ENCODE peak calls at places on chromosomes 6 and 20, in four cellular contexts. H, O, X and W are unnamed samples.

GRCh38 chr6:36455486-36456027 is 12.8 kb downstream of the KCTD20 start:
- DNase-seq in H (no peak), O (no peak), X (no peak), W (no peak)

GRCh38 chr6:143325379-143326140 is 124.9 kb downstream of the ADAT2 start:
- DNase-seq in H (no peak), O (peak; percentile 50), X (no peak), W (no peak)

GRCh38 chr20:44301285-44301684 is 9.7 kb downstream of the FITM2 start:
- DNase-seq in H (no peak), O (no peak), X (no peak), W (no peak)

GRCh38 chr6:108621117-108621516 is 60.4 kb downstream of the FOXO3 start:
- DNase-seq in H (no peak), O (peak; percentile 42), X (no peak), W (no peak)

GRCh38 chr6:100138346-100139022 is 144.5 kb upstream of the MCHR2 start:
- DNase-seq in H (no peak), O (no peak), X (no peak), W (no peak)

GRCh38 chr20:25508083-25508770 is 77.1 kb downstream of the NINL start:
- DNase-seq in H (no peak), O (peak; percentile 96), X (no peak), W (no peak)

GRCh38 chr6:168049277-168049676 is 29.7 kb downstream of the FRMD1 start:
- DNase-seq in H (no peak), O (no peak), X (no peak), W (no peak)

GRCh38 chr6:15582499-15582898 is 80.3 kb downstream of the DTNBP1 start:
- DNase-seq in H (no peak), O (no peak), X (no peak), W (no peak)

GRCh38 chr6:129131282-129131681 is 248.3 kb downstream of the LAMA2 start:
- DNase-seq in H (no peak), O (no peak), X (no peak), W (no peak)

GRCh38 chr20:63254536-63255384 is 497 bp upstream of the NKAIN4 start:
- DNase-seq in H (no peak), O (no peak), X (peak; percentile 13), W (no peak)

GRCh38 chr20:4516851-4517250 is 204.9 kb upstream of the PRND start:
- DNase-seq in H (no peak), O (no peak), X (no peak), W (no peak)

GRCh38 chr6:7723554-7723953 is 2.3 kb upstream of the BMP6 start:
- DNase-seq in H (no peak), O (no peak), X (no peak), W (no peak)

GRCh38 chr20:49664914-49665313 is 48.8 kb downstream of the B4GALT5 start:
- DNase-seq in H (no peak), O (no peak), X (no peak), W (no peak)

GRCh38 chr6:89667872-89668556 is 29.5 kb upstream of the LYRM2 start:
- DNase-seq in H (no peak), O (no peak), X (no peak), W (no peak)

GRCh38 chr20:13718161-13718560 is 66.6 kb downstream of the ESF1 start:
- DNase-seq in H (no peak), O (no peak), X (no peak), W (no peak)

GRCh38 chr6:132261354-132261753 is 139.9 kb downstream of the MOXD1 start:
- DNase-seq in H (no peak), O (no peak), X (no peak), W (no peak)

GRCh38 chr6:155740781-155741399 is 285.3 kb upstream of the NOX3 start:
- DNase-seq in H (no peak), O (no peak), X (no peak), W (no peak)

GRCh38 chr6:143678980-143679379 is 1.2 kb downstream of the PHACTR2 start:
- DNase-seq in H (no peak), O (no peak), X (peak; percentile 17), W (no peak)

GRCh38 chr6:34491091-34491430 is 25.2 kb downstream of the PACSIN1 start:
- DNase-seq in H (no peak), O (peak; percentile 29), X (no peak), W (peak; percentile 40)

GRCh38 chr20:46051556-46052323 is 22.7 kb downstream of the SLC12A5 start:
- DNase-seq in H (no peak), O (no peak), X (no peak), W (no peak)

GRCh38 chr6:53398541-53399344 is 50.0 kb upstream of the ELOVL5 start:
- DNase-seq in H (no peak), O (no peak), X (no peak), W (no peak)

GRCh38 chr20:57118107-57118769 is 148.2 kb downstream of the BMP7 start:
- DNase-seq in H (no peak), O (no peak), X (no peak), W (no peak)

GRCh38 chr20:401682-402495 is 6.2 kb upstream of the RBCK1 start:
- DNase-seq in H (no peak), O (peak; percentile 55), X (no peak), W (no peak)

GRCh38 chr6:22153384-22154158 is 143.3 kb downstream of the PRL start:
- DNase-seq in H (no peak), O (no peak), X (no peak), W (no peak)

GRCh38 chr20:40525356-40525755 is 163.7 kb downstream of the MAFB start:
- DNase-seq in H (no peak), O (peak; percentile 68), X (no peak), W (no peak)

GRCh38 chr6:71400852-71401251 is 112.2 kb downstream of the OGFRL1 start:
- DNase-seq in H (no peak), O (no peak), X (no peak), W (no peak)

GRCh38 chr20:53692465-53693067 is 98.9 kb upstream of the ZNF217 start:
- DNase-seq in H (peak; percentile 18), O (peak; percentile 81), X (no peak), W (no peak)

GRCh38 chr6:147508073-147508870 is at the start of gene SAMD5:
- DNase-seq in H (peak; percentile 52), O (peak; percentile 38), X (peak; percentile 77), W (no peak)

GRCh38 chr6:24882835-24883555 is 52.8 kb downstream of the RIPOR2 start:
- DNase-seq in H (no peak), O (no peak), X (no peak), W (no peak)

GRCh38 chr6:104599821-104600658 is 259.7 kb downstream of the HACE1 start:
- DNase-seq in H (no peak), O (no peak), X (peak; percentile 19), W (no peak)

GRCh38 chr6:143233563-143234285 is 173.0 kb downstream of the AIG1 start:
- DNase-seq in H (no peak), O (no peak), X (peak; percentile 33), W (no peak)

GRCh38 chr20:44129996-44130718 is 56.8 kb downstream of the JPH2 start:
- DNase-seq in H (no peak), O (no peak), X (no peak), W (no peak)

GRCh38 chr6:133895573-133896343 is 6.8 kb downstream of the TCF21 start:
- DNase-seq in H (no peak), O (no peak), X (peak; percentile 63), W (no peak)

GRCh38 chr6:43627008-43627825 is 1.8 kb downstream of the GTPBP2 start:
- DNase-seq in H (no peak), O (peak; percentile 98), X (peak; percentile 89), W (no peak)

GRCh38 chr6:32154514-32155161 is 697 bp downstream of the PPT2 start:
- DNase-seq in H (peak; percentile 60), O (peak; percentile 58), X (peak; percentile 84), W (no peak)

GRCh38 chr20:62734336-62734735 is 25.7 kb downstream of the NTSR1 start:
- DNase-seq in H (no peak), O (no peak), X (no peak), W (no peak)

GRCh38 chr20:44384423-44385027 is 29.0 kb downstream of the HNF4A start:
- DNase-seq in H (peak; percentile 33), O (peak; percentile 63), X (peak; percentile 84), W (no peak)

GRCh38 chr6:152952866-152953509 is 29.9 kb downstream of the FBXO5 start:
- DNase-seq in H (no peak), O (peak; percentile 44), X (peak; percentile 10), W (no peak)

GRCh38 chr6:88708197-88708744 is 255.1 kb downstream of the RNGTT start:
- DNase-seq in H (no peak), O (no peak), X (no peak), W (no peak)